ENCODE peak calls at places on chromosomes 16 and 17, in six cellular contexts. K is choroid plexus epithelial cell, C is AG04450, W is fibroblast of lung, H is BE2C, R is lower lobe of right lung. L is an unnamed sample.

GRCh38 chr17:42112552-42113176 is at the start of gene DHX58:
- DNase-seq in K (peak), C (peak), W (peak), H (no peak), R (peak), L (no peak)

GRCh38 chr16:16083421-16084156 is 134.2 kb downstream of the ABCC1 start:
- DNase-seq in K (peak), C (no peak), W (peak), H (peak), R (no peak), L (no peak)

GRCh38 chr16:56369202-56369601 is 56.1 kb downstream of the AMFR start:
- DNase-seq in K (no peak), C (no peak), W (no peak), H (no peak), R (no peak), L (no peak)

GRCh38 chr17:1783834-1784611 is 22.2 kb downstream of the SERPINF1 start:
- DNase-seq in K (peak), C (peak), W (peak), H (peak), R (peak), L (peak)

GRCh38 chr17:1197781-1198490 is 18.2 kb upstream of the ABR start:
- DNase-seq in K (peak), C (no peak), W (peak), H (no peak), R (peak), L (no peak)

GRCh38 chr17:57104461-57105175 is 19.6 kb downstream of the AKAP1 start:
- DNase-seq in K (no peak), C (no peak), W (no peak), H (no peak), R (no peak), L (no peak)

GRCh38 chr17:28926786-28927185 is 23.9 kb upstream of the DHRS13 start:
- DNase-seq in K (peak), C (no peak), W (no peak), H (no peak), R (no peak), L (no peak)

GRCh38 chr16:50565428-50565827 is 17.2 kb downstream of the NKD1 start:
- DNase-seq in K (no peak), C (no peak), W (no peak), H (no peak), R (no peak), L (no peak)

GRCh38 chr16:17541324-17541723 is 70.6 kb upstream of the XYLT1 start:
- DNase-seq in K (no peak), C (no peak), W (no peak), H (no peak), R (no peak), L (no peak)

GRCh38 chr17:28174352-28175046 is 132.0 kb downstream of the NLK start:
- DNase-seq in K (no peak), C (no peak), W (no peak), H (no peak), R (no peak), L (no peak)

GRCh38 chr16:66728117-66728787 is 23.2 kb downstream of the DYNC1LI2 start:
- DNase-seq in K (peak), C (no peak), W (peak), H (peak), R (no peak), L (no peak)

GRCh38 chr17:74875970-74876593 is 3.3 kb upstream of the FDXR start:
- DNase-seq in K (no peak), C (no peak), W (no peak), H (no peak), R (no peak), L (no peak)

GRCh38 chr17:80796430-80796861 is 195.2 kb upstream of the CHMP6 start:
- DNase-seq in K (no peak), C (no peak), W (peak), H (no peak), R (no peak), L (no peak)

GRCh38 chr17:17347234-17347955 is 44.2 kb downstream of the NT5M start:
- DNase-seq in K (no peak), C (no peak), W (no peak), H (no peak), R (no peak), L (no peak)

GRCh38 chr17:20073056-20073979 is 64.2 kb downstream of the SPECC1 start:
- DNase-seq in K (peak), C (no peak), W (peak), H (no peak), R (peak), L (no peak)

GRCh38 chr16:30715777-30716445 is 16.9 kb downstream of the SRCAP start:
- DNase-seq in K (peak), C (no peak), W (no peak), H (peak), R (no peak), L (no peak)

GRCh38 chr16:48511071-48511540 is 98.9 kb downstream of the N4BP1 start:
- DNase-seq in K (peak), C (peak), W (peak), H (no peak), R (no peak), L (no peak)

GRCh38 chr17:82316651-82317393 is 586 bp downstream of the CD7 start:
- DNase-seq in K (no peak), C (no peak), W (no peak), H (peak), R (no peak), L (no peak)

GRCh38 chr16:82046941-82047340 is 11.9 kb downstream of the HSD17B2 start:
- DNase-seq in K (no peak), C (no peak), W (no peak), H (no peak), R (no peak), L (no peak)

GRCh38 chr17:50715471-50715870 is 3.9 kb upstream of the LUC7L3 start:
- DNase-seq in K (no peak), C (no peak), W (no peak), H (no peak), R (no peak), L (no peak)

GRCh38 chr17:43967251-43967875 is 13.6 kb upstream of the PYY start:
- DNase-seq in K (no peak), C (no peak), W (no peak), H (no peak), R (no peak), L (no peak)

GRCh38 chr17:79843475-79843916 is 4.3 kb upstream of the CBX4 start:
- DNase-seq in K (no peak), C (no peak), W (no peak), H (no peak), R (no peak), L (no peak)

GRCh38 chr17:10119203-10120112 is 78.9 kb downstream of the GAS7 start:
- DNase-seq in K (no peak), C (no peak), W (no peak), H (no peak), R (peak), L (no peak)

GRCh38 chr17:56136316-56136715 is 17.0 kb upstream of the ANKFN1 start:
- DNase-seq in K (no peak), C (no peak), W (no peak), H (no peak), R (no peak), L (no peak)

GRCh38 chr17:8651013-8651412 is 20.5 kb upstream of the MYH10 start:
- DNase-seq in K (no peak), C (no peak), W (no peak), H (no peak), R (no peak), L (no peak)
- TF ChIP-seq CTCF in K (peak), C (no peak), W (no peak), H (no peak), R (no peak), L (peak)

GRCh38 chr16:84594725-84595038 is 23.2 kb downstream of the COTL1 start:
- DNase-seq in K (no peak), C (no peak), W (no peak), H (peak), R (no peak), L (no peak)

GRCh38 chr16:84595052-84595481 is 22.8 kb downstream of the COTL1 start:
- DNase-seq in K (no peak), C (no peak), W (peak), H (no peak), R (peak), L (no peak)

GRCh38 chr16:84597518-84598390 is 20.1 kb downstream of the COTL1 start:
- DNase-seq in K (no peak), C (no peak), W (peak), H (no peak), R (peak), L (no peak)

GRCh38 chr16:84596801-84597517 is 20.9 kb downstream of the COTL1 start:
- DNase-seq in K (no peak), C (no peak), W (no peak), H (no peak), R (no peak), L (no peak)

GRCh38 chr16:84596161-84596560 is 21.7 kb downstream of the COTL1 start:
- DNase-seq in K (no peak), C (no peak), W (no peak), H (no peak), R (no peak), L (no peak)
- H3K4me3 ChIP-seq in K (no peak), C (no peak), W (no peak), H (no peak), R (no peak), L (no peak)

GRCh38 chr16:19560078-19560477 is 4.6 kb downstream of the VPS35L start:
- DNase-seq in K (no peak), C (no peak), W (no peak), H (no peak), R (no peak), L (no peak)

GRCh38 chr16:19555186-19555937 is at the start of gene VPS35L:
- DNase-seq in K (peak), C (peak), W (peak), H (peak), R (peak), L (peak)

GRCh38 chr16:19559242-19559910 is 3.9 kb downstream of the VPS35L start:
- DNase-seq in K (peak), C (peak), W (peak), H (peak), R (no peak), L (no peak)

GRCh38 chr16:19555938-19556778 is 655 bp downstream of the VPS35L start:
- DNase-seq in K (peak), C (no peak), W (peak), H (peak), R (no peak), L (no peak)
- TF ChIP-seq CTCF in K (peak), C (no peak), W (peak), H (peak), R (peak), L (peak)

DNA sequence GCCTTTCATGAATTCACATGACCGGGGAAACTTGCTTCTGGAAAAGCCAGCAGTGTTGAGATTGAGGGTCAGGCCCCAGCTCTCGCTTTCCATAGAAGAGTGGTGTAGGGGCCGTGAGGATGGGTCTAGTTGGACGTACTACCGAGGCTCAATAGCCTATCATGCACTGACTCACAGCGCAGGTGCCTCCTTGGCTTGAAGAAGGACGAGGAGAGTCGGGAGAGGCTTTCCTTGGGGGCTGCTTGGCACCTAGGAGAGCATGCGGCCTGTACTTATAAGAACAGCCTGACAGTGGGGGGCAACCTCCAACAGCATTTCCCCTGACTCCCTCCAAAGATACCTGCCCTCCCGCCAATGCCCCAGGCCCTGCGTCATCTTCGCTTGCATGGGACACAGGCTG is 37.6 kb downstream of the WSCD1 start:
- DNase-seq in K (no peak), C (no peak), W (no peak), H (no peak), R (no peak), L (no peak)
- H3K4me3 ChIP-seq in K (no peak), C (no peak), W (no peak), H (no peak), R (no peak), L (no peak)

GRCh38 chr17:40726919-40727318 is 23.4 kb upstream of the KRT24 start:
- DNase-seq in K (peak), C (no peak), W (peak), H (no peak), R (no peak), L (no peak)
- TF ChIP-seq CTCF in K (peak), C (peak), W (peak), H (no peak), R (peak), L (peak)

GRCh38 chr17:63117431-63117830 is 151.4 kb downstream of the TANC2 start:
- DNase-seq in K (no peak), C (no peak), W (no peak), H (no peak), R (no peak), L (no peak)
- H3K4me3 ChIP-seq in K (no peak), C (no peak), W (no peak), H (no peak), R (no peak), L (no peak)

GRCh38 chr16:14564323-14564722 is 65.7 kb downstream of the PARN start:
- DNase-seq in K (no peak), C (no peak), W (no peak), H (no peak), R (no peak), L (no peak)

GRCh38 chr16:14565688-14566025 is 64.4 kb downstream of the PARN start:
- DNase-seq in K (no peak), C (no peak), W (no peak), H (no peak), R (no peak), L (no peak)

GRCh38 chr16:14564881-14565687 is 65.0 kb downstream of the PARN start:
- DNase-seq in K (peak), C (no peak), W (peak), H (no peak), R (no peak), L (no peak)

GRCh38 chr16:14560523-14560922 is 69.5 kb downstream of the PARN start:
- DNase-seq in K (no peak), C (no peak), W (no peak), H (no peak), R (no peak), L (no peak)

DNA sequence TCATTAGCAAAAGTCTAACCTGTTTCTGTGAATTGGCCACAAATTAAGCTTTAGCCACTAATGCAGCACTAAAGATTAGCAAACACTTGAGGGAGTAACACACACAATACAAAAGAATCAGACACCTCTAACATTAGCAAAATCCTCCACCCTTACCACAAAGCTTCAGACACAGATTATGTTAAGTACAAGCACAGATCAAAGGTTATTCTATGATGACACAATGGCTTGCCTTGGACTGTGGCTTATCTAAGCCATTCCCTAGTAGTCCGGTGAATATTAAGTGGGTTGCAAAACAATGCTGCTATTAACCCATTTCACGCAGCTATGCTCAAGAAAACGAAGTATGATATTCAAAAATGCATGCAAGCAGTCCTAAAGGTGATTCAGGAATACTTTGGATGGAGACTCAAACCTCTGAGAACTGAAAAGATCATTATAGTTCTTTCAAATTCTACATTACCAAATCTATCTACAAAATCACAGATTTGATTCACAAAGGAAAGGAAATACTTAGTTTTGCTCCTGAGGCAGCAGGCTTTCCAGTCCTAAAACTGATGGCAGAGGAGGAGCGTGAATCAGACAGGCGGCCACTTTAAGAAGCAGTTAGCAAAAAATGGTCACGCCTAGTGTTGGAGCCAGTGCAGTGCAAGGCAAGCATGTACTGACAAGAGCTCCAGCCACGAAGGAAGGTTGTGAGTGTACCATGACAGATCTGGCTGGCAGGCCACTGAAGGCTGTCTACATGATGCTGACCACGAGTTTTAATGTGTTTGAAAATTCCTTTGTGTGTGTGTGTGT is 67.2 kb downstream of the PARN start:
- DNase-seq in K (no peak), C (no peak), W (peak), H (no peak), R (no peak), L (no peak)
- TF ChIP-seq CTCF in K (peak), C (peak), W (peak), H (no peak), R (no peak), L (peak)

L was measured in epithelial cell of proximal tubule.